ENCODE peak calls at places on chromosome 6, in five cellular contexts. One of them, this sample, is unnamed.
A peak's percentile ranks its signal among the peaks of the same experiment; 100 is the strongest.

GRCh38 chr6:46505693-46506512 is 14.7 kb upstream of the RCAN2 start:
- DNase-seq in activated CD4-positive, alpha-beta T cell treated with anti-CD3 and anti-CD28 coated beads, Interleukin-2, amount 50 U/mL, for 48 hours: no peak
- DNase-seq in BJ: no peak
- DNase-seq in HCT116: no peak
- DNase-seq in AG09309: no peak
- DNase-seq in this sample: no peak

GRCh38 chr6:87586371-87587077 is 3.3 kb downstream of the RARS2 start:
- DNase-seq in AG09309: no peak
- DNase-seq in BJ: no peak
- DNase-seq in activated CD4-positive, alpha-beta T cell treated with anti-CD3 and anti-CD28 coated beads, Interleukin-2, amount 50 U/mL, for 48 hours: no peak
- DNase-seq in HCT116: no peak
- DNase-seq in this sample: no peak

GRCh38 chr6:56482525-56482924 is 160.2 kb downstream of the DST start:
- DNase-seq in AG09309: no peak
- DNase-seq in HCT116: no peak
- DNase-seq in BJ: no peak
- DNase-seq in activated CD4-positive, alpha-beta T cell treated with anti-CD3 and anti-CD28 coated beads, Interleukin-2, amount 50 U/mL, for 48 hours: no peak
- DNase-seq in this sample: no peak

GRCh38 chr6:110682460-110682853 is 132.8 kb downstream of the CDK19 start:
- DNase-seq in HCT116: peak; percentile 77
- DNase-seq in activated CD4-positive, alpha-beta T cell treated with anti-CD3 and anti-CD28 coated beads, Interleukin-2, amount 50 U/mL, for 48 hours: peak; percentile 53
- DNase-seq in AG09309: peak; percentile 46
- DNase-seq in BJ: no peak
- DNase-seq in this sample: peak; percentile 43

GRCh38 chr6:22435151-22435550 is 134.2 kb upstream of the HDGFL1 start:
- DNase-seq in activated CD4-positive, alpha-beta T cell treated with anti-CD3 and anti-CD28 coated beads, Interleukin-2, amount 50 U/mL, for 48 hours: no peak
- DNase-seq in HCT116: no peak
- DNase-seq in BJ: no peak
- DNase-seq in AG09309: no peak
- DNase-seq in this sample: no peak

GRCh38 chr6:30712441-30712840 is 4.6 kb downstream of the MDC1 start:
- DNase-seq in AG09309: no peak
- DNase-seq in BJ: no peak
- DNase-seq in HCT116: no peak
- DNase-seq in activated CD4-positive, alpha-beta T cell treated with anti-CD3 and anti-CD28 coated beads, Interleukin-2, amount 50 U/mL, for 48 hours: no peak
- DNase-seq in this sample: no peak

GRCh38 chr6:89559487-89559886 is 79.1 kb downstream of the LYRM2 start:
- DNase-seq in BJ: no peak
- DNase-seq in AG09309: no peak
- DNase-seq in activated CD4-positive, alpha-beta T cell treated with anti-CD3 and anti-CD28 coated beads, Interleukin-2, amount 50 U/mL, for 48 hours: no peak
- DNase-seq in HCT116: no peak
- DNase-seq in this sample: no peak

GRCh38 chr6:151101116-151101810 is 138.5 kb upstream of the AKAP12 start:
- DNase-seq in HCT116: no peak
- DNase-seq in BJ: no peak
- DNase-seq in AG09309: no peak
- DNase-seq in activated CD4-positive, alpha-beta T cell treated with anti-CD3 and anti-CD28 coated beads, Interleukin-2, amount 50 U/mL, for 48 hours: no peak
- DNase-seq in this sample: no peak

GRCh38 chr6:35248300-35248699 is 11.2 kb upstream of the ZNF76 start:
- DNase-seq in HCT116: no peak
- DNase-seq in activated CD4-positive, alpha-beta T cell treated with anti-CD3 and anti-CD28 coated beads, Interleukin-2, amount 50 U/mL, for 48 hours: no peak
- DNase-seq in AG09309: no peak
- DNase-seq in BJ: no peak
- DNase-seq in this sample: no peak

GRCh38 chr6:53284901-53285300 is 63.8 kb downstream of the ELOVL5 start:
- DNase-seq in HCT116: no peak
- DNase-seq in BJ: no peak
- DNase-seq in activated CD4-positive, alpha-beta T cell treated with anti-CD3 and anti-CD28 coated beads, Interleukin-2, amount 50 U/mL, for 48 hours: peak; percentile 39
- DNase-seq in AG09309: no peak
- DNase-seq in this sample: no peak

GRCh38 chr6:24935753-24936152 is at the start of gene RIPOR2:
- DNase-seq in AG09309: no peak
- DNase-seq in BJ: no peak
- DNase-seq in HCT116: no peak
- DNase-seq in activated CD4-positive, alpha-beta T cell treated with anti-CD3 and anti-CD28 coated beads, Interleukin-2, amount 50 U/mL, for 48 hours: peak; percentile 71
- DNase-seq in this sample: no peak

GRCh38 chr6:170076466-170077165 is 214.3 kb downstream of the DLL1 start:
- DNase-seq in BJ: no peak
- DNase-seq in activated CD4-positive, alpha-beta T cell treated with anti-CD3 and anti-CD28 coated beads, Interleukin-2, amount 50 U/mL, for 48 hours: no peak
- DNase-seq in HCT116: no peak
- DNase-seq in AG09309: no peak
- DNase-seq in this sample: no peak

GRCh38 chr6:57195457-57195856 is 23.3 kb downstream of the BAG2 start:
- DNase-seq in BJ: no peak
- DNase-seq in HCT116: no peak
- DNase-seq in AG09309: no peak
- DNase-seq in activated CD4-positive, alpha-beta T cell treated with anti-CD3 and anti-CD28 coated beads, Interleukin-2, amount 50 U/mL, for 48 hours: no peak
- DNase-seq in this sample: no peak

GRCh38 chr6:40473026-40473425 is 114.1 kb downstream of the LRFN2 start:
- DNase-seq in AG09309: no peak
- DNase-seq in activated CD4-positive, alpha-beta T cell treated with anti-CD3 and anti-CD28 coated beads, Interleukin-2, amount 50 U/mL, for 48 hours: no peak
- DNase-seq in BJ: no peak
- DNase-seq in HCT116: no peak
- DNase-seq in this sample: no peak

GRCh38 chr6:35719830-35720733 is 16.8 kb upstream of the ARMC12 start:
- DNase-seq in BJ: no peak
- DNase-seq in HCT116: no peak
- DNase-seq in AG09309: no peak
- DNase-seq in activated CD4-positive, alpha-beta T cell treated with anti-CD3 and anti-CD28 coated beads, Interleukin-2, amount 50 U/mL, for 48 hours: peak; percentile 49
- DNase-seq in this sample: no peak

GRCh38 chr6:142943746-142944125 is 1.2 kb downstream of the HIVEP2 start:
- DNase-seq in activated CD4-positive, alpha-beta T cell treated with anti-CD3 and anti-CD28 coated beads, Interleukin-2, amount 50 U/mL, for 48 hours: peak; percentile 46
- DNase-seq in AG09309: no peak
- DNase-seq in BJ: no peak
- DNase-seq in HCT116: no peak
- DNase-seq in this sample: no peak

GRCh38 chr6:151379933-151380847 is 11.2 kb downstream of the ZBTB2 start:
- DNase-seq in AG09309: no peak
- DNase-seq in BJ: no peak
- DNase-seq in activated CD4-positive, alpha-beta T cell treated with anti-CD3 and anti-CD28 coated beads, Interleukin-2, amount 50 U/mL, for 48 hours: peak; percentile 30
- DNase-seq in HCT116: no peak
- DNase-seq in this sample: no peak

GRCh38 chr6:2695464-2696095 is 55.1 kb downstream of the MYLK4 start:
- DNase-seq in AG09309: no peak
- DNase-seq in activated CD4-positive, alpha-beta T cell treated with anti-CD3 and anti-CD28 coated beads, Interleukin-2, amount 50 U/mL, for 48 hours: no peak
- DNase-seq in HCT116: peak; percentile 36
- DNase-seq in BJ: no peak
- DNase-seq in this sample: no peak

GRCh38 chr6:53119772-53120409 is 28.8 kb downstream of the GCM1 start:
- DNase-seq in HCT116: peak; percentile 13
- DNase-seq in BJ: peak; percentile 46
- DNase-seq in activated CD4-positive, alpha-beta T cell treated with anti-CD3 and anti-CD28 coated beads, Interleukin-2, amount 50 U/mL, for 48 hours: no peak
- DNase-seq in AG09309: no peak
- DNase-seq in this sample: peak; percentile 17

GRCh38 chr6:71345505-71345904 is 56.9 kb downstream of the OGFRL1 start:
- DNase-seq in AG09309: no peak
- DNase-seq in activated CD4-positive, alpha-beta T cell treated with anti-CD3 and anti-CD28 coated beads, Interleukin-2, amount 50 U/mL, for 48 hours: no peak
- DNase-seq in HCT116: no peak
- DNase-seq in BJ: no peak
- DNase-seq in this sample: no peak

GRCh38 chr6:146345582-146345981 is 198.1 kb upstream of the RAB32 start:
- DNase-seq in HCT116: no peak
- DNase-seq in AG09309: no peak
- DNase-seq in BJ: no peak
- DNase-seq in activated CD4-positive, alpha-beta T cell treated with anti-CD3 and anti-CD28 coated beads, Interleukin-2, amount 50 U/mL, for 48 hours: no peak
- DNase-seq in this sample: no peak

GRCh38 chr6:159935065-159935464 is 33.8 kb upstream of the IGF2R start:
- DNase-seq in AG09309: no peak
- DNase-seq in BJ: no peak
- DNase-seq in HCT116: no peak
- DNase-seq in activated CD4-positive, alpha-beta T cell treated with anti-CD3 and anti-CD28 coated beads, Interleukin-2, amount 50 U/mL, for 48 hours: no peak
- DNase-seq in this sample: peak; percentile 24

GRCh38 chr6:166998256-166999144 is 697 bp upstream of the CEP43 start:
- DNase-seq in AG09309: no peak
- DNase-seq in activated CD4-positive, alpha-beta T cell treated with anti-CD3 and anti-CD28 coated beads, Interleukin-2, amount 50 U/mL, for 48 hours: peak; percentile 36
- DNase-seq in HCT116: no peak
- DNase-seq in BJ: no peak
- DNase-seq in this sample: no peak

This sample was measured in non-pigmented ciliary epithelial cell.